ENCODE peak calls at places on chromosomes 5 and 9, in ten cellular contexts. N, Q, P, D, E, G, M, B, H and W are unnamed samples. For H3K4me1 and H3K27me3, the result is how much of the 10 kb centered on the place peaks cover.

GRCh38 chr5:65034782-65035181 is 266.1 kb downstream of the CWC27 start:
- DNase-seq in M (no peak), H (peak), Q (peak), E (no peak), G (no peak), D (no peak), N (peak), P (no peak), B (no peak), W (no peak)

GRCh38 chr9:132878695-132879064 is at the start of gene SPACA9:
- DNase-seq in P (peak), N (peak), H (peak), D (peak), E (peak), B (no peak), G (no peak), Q (peak), M (peak), W (peak)

GRCh38 chr5:67204821-67205220 is 8.2 kb upstream of the CD180 start:
- DNase-seq in D (no peak), P (no peak), Q (no peak), B (no peak), H (no peak), G (no peak), N (no peak), E (no peak), M (no peak), W (no peak)

GRCh38 chr9:18456624-18457237 is 17.2 kb upstream of the ADAMTSL1 start:
- DNase-seq in G (no peak), H (no peak), N (no peak), E (no peak), P (no peak), Q (no peak), B (no peak), D (no peak), M (peak), W (peak)

GRCh38 chr9:103319979-103320378 is 324.8 kb downstream of the CYLC2 start:
- DNase-seq in B (no peak), G (no peak), H (no peak), P (no peak), M (no peak), D (no peak), Q (no peak), N (no peak), E (no peak), W (no peak)

GRCh38 chr5:16350816-16351215 is 114.8 kb downstream of the ZNF622 start:
- DNase-seq in N (no peak), B (no peak), G (no peak), M (no peak), H (no peak), E (no peak), P (no peak), D (no peak), Q (no peak), W (no peak)

GRCh38 chr9:8715792-8716191 is 916.2 kb upstream of the DMAC1 start:
- DNase-seq in N (no peak), Q (no peak), H (no peak), P (no peak), M (no peak), E (no peak), D (no peak), B (no peak), G (no peak), W (no peak)

GRCh38 chr5:89968870-89969472 is 440.6 kb downstream of the CETN3 start:
- DNase-seq in P (no peak), M (no peak), E (no peak), H (no peak), N (no peak), D (no peak), B (no peak), G (no peak), Q (no peak), W (peak)

GRCh38 chr5:99000878-99001277 is 72.1 kb upstream of the CHD1 start:
- DNase-seq in H (no peak), N (no peak), E (peak), B (no peak), Q (no peak), D (no peak), G (no peak), P (peak), M (no peak), W (peak)

GRCh38 chr5:21615195-21615765 is 1237.9 kb downstream of the CDH12 start:
- DNase-seq in H (no peak), G (no peak), N (no peak), D (no peak), P (no peak), M (no peak), B (no peak), E (no peak), Q (no peak), W (no peak)

GRCh38 chr5:16726538-16726946 is 109.7 kb upstream of the RETREG1 start:
- DNase-seq in D (no peak), G (no peak), N (no peak), P (peak), B (no peak), H (no peak), M (no peak), E (peak), Q (no peak), W (no peak)

GRCh38 chr5:83488271-83488670 is 16.7 kb downstream of the VCAN start:
- DNase-seq in B (no peak), D (peak), E (no peak), P (no peak), G (no peak), M (no peak), N (no peak), H (no peak), Q (no peak), W (no peak)

GRCh38 chr5:64665243-64665642 is 25.1 kb upstream of the SHISAL2B start:
- DNase-seq in P (no peak), Q (no peak), G (no peak), B (no peak), N (no peak), E (no peak), M (no peak), H (no peak), D (no peak), W (no peak)

GRCh38 chr9:125493861-125494554 is 213.0 kb downstream of the MAPKAP1 start:
- DNase-seq in B (no peak), D (no peak), H (no peak), N (no peak), P (no peak), G (no peak), M (no peak), E (no peak), Q (no peak), W (peak)

GRCh38 chr5:14842117-14842516 is 29.5 kb downstream of the ANKH start:
- DNase-seq in E (no peak), N (no peak), Q (no peak), B (no peak), H (no peak), M (no peak), G (no peak), P (no peak), D (no peak), W (no peak)

GRCh38 chr5:92106808-92107207 is 723.7 kb upstream of the ARRDC3 start:
- DNase-seq in N (no peak), G (no peak), B (no peak), Q (no peak), P (no peak), H (no peak), E (no peak), M (no peak), D (no peak), W (no peak)

GRCh38 chr9:35748858-35749514 is at the start of the genes GBA2 and RGP1:
- DNase-seq in G (peak), Q (peak), N (peak), M (peak), D (peak), B (no peak), H (peak), P (peak), E (peak), W (peak)

DNA sequence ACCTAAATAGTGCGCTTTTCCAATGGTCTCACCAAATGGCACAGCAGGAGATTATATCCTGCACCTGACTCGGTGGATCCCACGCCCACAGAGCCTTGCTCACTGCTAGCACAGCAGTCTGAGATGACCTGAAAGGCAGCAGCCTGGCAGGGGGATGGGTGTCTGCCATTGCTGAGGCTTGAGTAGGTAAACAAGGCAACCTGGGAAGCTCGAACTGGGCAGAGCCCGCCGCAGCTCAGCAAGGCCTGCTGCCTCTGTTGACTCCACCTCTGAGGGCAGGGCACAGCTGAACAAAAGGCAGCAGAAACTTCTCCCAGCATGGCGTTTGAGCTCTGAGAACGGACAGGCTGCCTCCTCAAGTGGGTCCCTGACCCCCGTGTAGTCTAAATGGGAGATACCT is 18.1 kb upstream of the ABLIM3 start:
- DNase-seq in H (no peak), E (no peak), B (no peak), G (no peak), N (no peak), Q (no peak), D (no peak), P (no peak), M (no peak), W (no peak)
- H3K4me1 ChIP-seq in H (under half), E (under half), B (under half), G (under half), N (under half), Q (under half), D (under half), P (under half), M (under half), W (under half)

GRCh38 chr9:70415476-70415875 is 1.0 kb upstream of the KLF9 start:
- DNase-seq in B (no peak), M (no peak), H (no peak), P (no peak), D (no peak), G (no peak), E (no peak), N (no peak), Q (no peak), W (no peak)
- H3K4me3 ChIP-seq in B (no peak), M (no peak), H (no peak), P (no peak), D (no peak), G (no peak), E (no peak), N (no peak), Q (no peak), W (peak)

GRCh38 chr5:135031813-135032612 is 2.0 kb downstream of the PITX1 start:
- DNase-seq in E (peak), N (no peak), P (no peak), D (no peak), B (no peak), H (no peak), G (no peak), Q (no peak), M (no peak), W (peak)

GRCh38 chr5:135032613-135033025 is 1.4 kb downstream of the PITX1 start:
- DNase-seq in G (no peak), D (no peak), H (no peak), Q (no peak), B (no peak), P (no peak), M (no peak), E (no peak), N (no peak), W (no peak)

GRCh38 chr5:135030691-135031145 is 3.3 kb downstream of the PITX1 start:
- DNase-seq in H (no peak), N (no peak), B (no peak), P (no peak), M (no peak), G (no peak), Q (no peak), D (no peak), E (no peak), W (peak)

GRCh38 chr5:135030123-135030517 is 3.9 kb downstream of the PITX1 start:
- DNase-seq in M (no peak), Q (no peak), G (no peak), D (no peak), N (no peak), B (no peak), H (no peak), E (no peak), P (no peak), W (peak)

DNA sequence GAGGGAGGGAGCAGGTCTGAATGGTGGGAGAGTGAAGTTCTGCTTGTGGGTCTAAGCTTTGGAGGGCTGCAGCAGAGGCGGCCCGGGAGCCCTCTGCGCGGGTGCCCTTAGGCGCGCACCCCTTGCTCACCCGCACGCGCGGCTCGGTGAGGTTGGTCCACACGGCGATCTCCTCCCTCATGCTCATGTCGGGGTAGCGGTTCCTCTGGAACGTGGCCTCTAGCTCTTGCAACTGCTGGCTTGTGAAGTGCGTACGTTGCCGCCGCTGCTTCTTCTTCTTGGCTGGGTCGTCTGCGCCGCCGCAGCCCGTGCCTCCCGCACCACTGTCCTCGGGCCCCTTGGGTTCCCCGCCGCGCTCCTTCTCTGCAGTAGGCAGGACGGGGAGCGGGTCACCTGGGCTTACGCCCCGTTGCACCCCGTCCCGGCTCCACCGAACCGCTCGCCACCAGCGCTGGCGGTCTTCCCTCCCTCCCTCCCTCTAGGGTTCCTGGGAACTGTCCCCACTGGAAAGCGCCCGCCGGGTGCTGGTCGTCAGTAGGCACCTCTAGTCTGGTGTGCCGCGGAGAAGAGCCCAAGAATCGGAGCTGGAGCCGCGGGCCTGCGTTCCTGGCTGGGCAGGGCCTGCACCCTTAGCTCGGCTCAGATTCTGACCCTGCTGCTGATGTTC is 2.7 kb downstream of the PITX1 start:
- DNase-seq in G (no peak), M (no peak), E (no peak), P (no peak), N (no peak), B (no peak), H (no peak), D (peak), Q (peak), W (peak)
- H3K27me3 ChIP-seq in G (under half), M (under half), E (under half), P (half or more), N (half or more), B (half or more), H (half or more), D (half or more), Q (half or more), W (half or more)

GRCh38 chr5:111299831-111300432 is 75.7 kb downstream of the CAMK4 start:
- DNase-seq in D (no peak), M (no peak), P (no peak), N (no peak), Q (no peak), B (no peak), H (no peak), G (no peak), E (no peak), W (peak)
- H3K4me1 ChIP-seq in D (under half), M (under half), P (under half), N (under half), Q (under half), B (under half), H (under half), G (under half), E (under half), W (under half)

GRCh38 chr9:121371495-121371911 is 1.5 kb upstream of the STOM start:
- DNase-seq in N (no peak), M (no peak), B (no peak), H (no peak), G (no peak), D (no peak), E (no peak), Q (no peak), P (no peak), W (no peak)

GRCh38 chr9:121363586-121363961 is 6.5 kb downstream of the STOM start:
- DNase-seq in P (peak), B (no peak), H (no peak), N (no peak), E (no peak), Q (no peak), D (no peak), G (no peak), M (no peak), W (no peak)

GRCh38 chr9:121369595-121370265 is at the start of gene STOM:
- DNase-seq in N (peak), E (peak), D (no peak), H (peak), B (peak), Q (peak), M (peak), P (peak), G (no peak), W (peak)

GRCh38 chr9:121372239-121372562 is 2.2 kb upstream of the STOM start:
- DNase-seq in M (no peak), B (no peak), H (no peak), N (no peak), G (no peak), E (no peak), D (no peak), P (no peak), Q (no peak), W (no peak)

DNA sequence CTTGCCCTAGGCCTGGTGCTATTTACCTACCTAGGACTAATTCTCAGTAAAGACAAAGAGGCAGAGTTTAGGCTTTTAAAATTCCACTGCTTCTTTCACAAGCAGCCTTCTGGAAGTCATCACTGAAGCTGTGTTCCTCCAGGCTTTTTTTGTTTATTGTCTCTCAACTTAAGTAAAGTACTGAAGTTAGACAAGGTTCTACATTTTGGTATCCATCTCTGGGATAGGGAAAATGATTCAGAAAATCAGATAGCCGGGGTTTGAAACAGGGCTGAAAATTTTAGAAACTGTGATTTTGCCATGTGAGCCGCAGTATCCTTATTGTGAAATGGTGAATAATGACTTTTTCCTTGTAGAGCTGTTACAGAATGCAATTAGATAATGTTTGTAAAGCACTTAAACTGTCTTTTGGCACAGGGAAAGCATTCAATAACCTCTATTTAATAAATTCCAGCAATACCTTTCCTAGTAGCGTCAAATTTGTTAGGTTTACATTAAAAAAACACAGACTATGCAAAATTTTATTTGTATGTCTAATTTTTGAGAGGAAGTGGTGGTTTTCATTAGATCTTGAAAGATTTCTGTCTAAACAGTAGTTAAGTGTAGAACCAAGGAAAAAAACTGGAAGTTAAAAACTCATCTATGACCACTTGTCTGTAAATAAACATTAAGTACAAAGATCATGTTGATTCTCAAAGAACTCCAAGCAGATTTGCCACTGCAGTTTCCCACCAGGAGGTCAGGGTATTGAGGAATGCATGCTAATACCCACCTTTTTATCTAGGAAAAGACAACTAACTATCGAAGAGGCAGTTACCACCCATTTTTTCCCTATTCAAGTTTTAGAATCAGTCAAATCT is 2.2 kb downstream of the STOM start:
- DNase-seq in E (no peak), P (peak), G (no peak), M (no peak), N (no peak), H (no peak), Q (no peak), D (peak), B (no peak), W (peak)
- H3K4me3 ChIP-seq in E (no peak), P (peak), G (peak), M (peak), N (peak), H (peak), Q (peak), D (no peak), B (no peak), W (peak)

GRCh38 chr5:10541247-10541646 is 22.6 kb upstream of the ANKRD33B start:
- DNase-seq in P (no peak), B (no peak), M (no peak), N (no peak), E (no peak), G (no peak), Q (peak), D (no peak), H (peak), W (no peak)
- H3K27me3 ChIP-seq in P (under half), B (under half), M (under half), N (under half), E (under half), G (under half), Q (under half), D (under half), H (under half), W (under half)

GRCh38 chr5:56352808-56353590 is 119.9 kb upstream of the ANKRD55 start:
- DNase-seq in H (no peak), G (no peak), N (no peak), B (no peak), E (no peak), P (peak), M (no peak), D (no peak), Q (no peak), W (no peak)

GRCh38 chr5:56349461-56349860 is 116.3 kb upstream of the ANKRD55 start:
- DNase-seq in B (no peak), H (no peak), P (no peak), E (no peak), G (no peak), N (no peak), Q (no peak), M (no peak), D (no peak), W (no peak)

GRCh38 chr5:56346717-56347116 is 113.6 kb upstream of the ANKRD55 start:
- DNase-seq in E (no peak), Q (no peak), H (no peak), B (no peak), N (no peak), P (no peak), D (no peak), M (no peak), G (no peak), W (peak)

GRCh38 chr5:56350030-56350594 is 117.0 kb upstream of the ANKRD55 start:
- DNase-seq in D (no peak), H (no peak), B (no peak), E (no peak), N (no peak), Q (no peak), P (no peak), M (no peak), G (no peak), W (no peak)

GRCh38 chr5:56350595-56351170 is 117.6 kb upstream of the ANKRD55 start:
- DNase-seq in N (peak), D (no peak), Q (peak), P (peak), E (peak), H (no peak), M (peak), G (no peak), B (no peak), W (peak)
- H3K4me1 ChIP-seq in N (under half), D (under half), Q (under half), P (under half), E (under half), H (under half), M (under half), G (under half), B (under half), W (under half)